ENCODE peak calls at places on chromosomes 6 and 20, in six cellular contexts. One of them, this sample, is unnamed.

GRCh38 chr20:63498950-63499332 is at the start of gene EEF1A2:
- DNase-seq in D341Med: peak; percentile 91
- DNase-seq in HFFc6: no peak
- DNase-seq in activated CD4-positive, alpha-beta T cell treated with anti-CD3 and anti-CD28 coated beads for 1 hour: peak; percentile 34
- DNase-seq in GM12865: no peak
- DNase-seq in stimulated activated naive CD8-positive, alpha-beta T cell treated with anti-CD3 and anti-CD28 coated beads, Interleukin-15, Interleukin-2, amounts not matched to agents 100 U/mL and 50 U/mL, for 24 hours: peak; percentile 37
- DNase-seq in this sample: peak; percentile 48

GRCh38 chr6:124551711-124552233 is 410.5 kb upstream of the RNF217 start:
- DNase-seq in D341Med: no peak
- DNase-seq in HFFc6: no peak
- DNase-seq in activated CD4-positive, alpha-beta T cell treated with anti-CD3 and anti-CD28 coated beads for 1 hour: no peak
- DNase-seq in GM12865: no peak
- DNase-seq in stimulated activated naive CD8-positive, alpha-beta T cell treated with anti-CD3 and anti-CD28 coated beads, Interleukin-15, Interleukin-2, amounts not matched to agents 100 U/mL and 50 U/mL, for 24 hours: no peak
- DNase-seq in this sample: no peak

GRCh38 chr6:141103246-141103645 is 1029.5 kb upstream of the GJE1 start:
- DNase-seq in D341Med: no peak
- DNase-seq in HFFc6: peak; percentile 44
- DNase-seq in activated CD4-positive, alpha-beta T cell treated with anti-CD3 and anti-CD28 coated beads for 1 hour: no peak
- DNase-seq in GM12865: no peak
- DNase-seq in stimulated activated naive CD8-positive, alpha-beta T cell treated with anti-CD3 and anti-CD28 coated beads, Interleukin-15, Interleukin-2, amounts not matched to agents 100 U/mL and 50 U/mL, for 24 hours: no peak
- DNase-seq in this sample: peak; percentile 97

GRCh38 chr20:60249436-60249835 is 291.2 kb downstream of the CDH26 start:
- DNase-seq in D341Med: no peak
- DNase-seq in HFFc6: peak; percentile 99
- DNase-seq in activated CD4-positive, alpha-beta T cell treated with anti-CD3 and anti-CD28 coated beads for 1 hour: no peak
- DNase-seq in GM12865: no peak
- DNase-seq in stimulated activated naive CD8-positive, alpha-beta T cell treated with anti-CD3 and anti-CD28 coated beads, Interleukin-15, Interleukin-2, amounts not matched to agents 100 U/mL and 50 U/mL, for 24 hours: no peak
- DNase-seq in this sample: no peak

GRCh38 chr20:61482425-61482887 is 230.4 kb downstream of the CDH4 start:
- DNase-seq in D341Med: no peak
- DNase-seq in HFFc6: no peak
- DNase-seq in activated CD4-positive, alpha-beta T cell treated with anti-CD3 and anti-CD28 coated beads for 1 hour: no peak
- DNase-seq in GM12865: no peak
- DNase-seq in stimulated activated naive CD8-positive, alpha-beta T cell treated with anti-CD3 and anti-CD28 coated beads, Interleukin-15, Interleukin-2, amounts not matched to agents 100 U/mL and 50 U/mL, for 24 hours: no peak
- DNase-seq in this sample: no peak

GRCh38 chr6:17212541-17213371 is 68.4 kb upstream of the RBM24 start:
- DNase-seq in D341Med: no peak
- DNase-seq in HFFc6: no peak
- DNase-seq in activated CD4-positive, alpha-beta T cell treated with anti-CD3 and anti-CD28 coated beads for 1 hour: no peak
- DNase-seq in GM12865: no peak
- DNase-seq in stimulated activated naive CD8-positive, alpha-beta T cell treated with anti-CD3 and anti-CD28 coated beads, Interleukin-15, Interleukin-2, amounts not matched to agents 100 U/mL and 50 U/mL, for 24 hours: no peak
- DNase-seq in this sample: no peak

GRCh38 chr20:45181639-45182038 is 6.9 kb downstream of the PI3 start:
- DNase-seq in D341Med: no peak
- DNase-seq in HFFc6: no peak
- DNase-seq in activated CD4-positive, alpha-beta T cell treated with anti-CD3 and anti-CD28 coated beads for 1 hour: no peak
- DNase-seq in GM12865: no peak
- DNase-seq in stimulated activated naive CD8-positive, alpha-beta T cell treated with anti-CD3 and anti-CD28 coated beads, Interleukin-15, Interleukin-2, amounts not matched to agents 100 U/mL and 50 U/mL, for 24 hours: no peak
- DNase-seq in this sample: no peak

GRCh38 chr6:2396856-2397640 is 151.6 kb upstream of the GMDS start:
- DNase-seq in D341Med: no peak
- DNase-seq in HFFc6: peak; percentile 63
- DNase-seq in activated CD4-positive, alpha-beta T cell treated with anti-CD3 and anti-CD28 coated beads for 1 hour: no peak
- DNase-seq in GM12865: no peak
- DNase-seq in stimulated activated naive CD8-positive, alpha-beta T cell treated with anti-CD3 and anti-CD28 coated beads, Interleukin-15, Interleukin-2, amounts not matched to agents 100 U/mL and 50 U/mL, for 24 hours: no peak
- DNase-seq in this sample: peak; percentile 57

GRCh38 chr6:7529141-7529540 is 12.3 kb upstream of the DSP start:
- DNase-seq in D341Med: no peak
- DNase-seq in HFFc6: no peak
- DNase-seq in activated CD4-positive, alpha-beta T cell treated with anti-CD3 and anti-CD28 coated beads for 1 hour: no peak
- DNase-seq in GM12865: no peak
- DNase-seq in stimulated activated naive CD8-positive, alpha-beta T cell treated with anti-CD3 and anti-CD28 coated beads, Interleukin-15, Interleukin-2, amounts not matched to agents 100 U/mL and 50 U/mL, for 24 hours: no peak
- DNase-seq in this sample: no peak